ENCODE peak calls at places on chromosomes 3 and 15, in five cellular contexts. M is cardiac muscle cell, Q is fibroblast of lung, Z is ovary, T is pancreas. X is an unnamed sample.

GRCh38 chr15:78988361-78988911 is 43.6 kb upstream of the CTSH start:
- DNase-seq in M (peak; percentile 99), Q (peak; percentile 99), Z (peak; percentile 74), T (peak; percentile 51), X (peak; percentile 95)

GRCh38 chr15:90851945-90852344 is 16.4 kb upstream of the FURIN start:
- DNase-seq in M (no peak), Q (no peak), Z (no peak), T (no peak), X (no peak)

GRCh38 chr3:12822725-12823373 is 18.5 kb downstream of the RPL32 start:
- DNase-seq in M (peak; percentile 48), Q (no peak), Z (no peak), T (no peak), X (no peak)

GRCh38 chr3:5258526-5258925 is 71.0 kb downstream of the EDEM1 start:
- DNase-seq in M (no peak), Q (peak; percentile 49), Z (no peak), T (no peak), X (no peak)

GRCh38 chr15:69380726-69381105 is 33.4 kb upstream of the KIF23 start:
- DNase-seq in M (no peak), Q (no peak), Z (no peak), T (no peak), X (no peak)

GRCh38 chr3:134471521-134472193 is 14.1 kb downstream of the ANAPC13 start:
- DNase-seq in M (peak; percentile 60), Q (peak; percentile 74), Z (no peak), T (no peak), X (no peak)

GRCh38 chr3:55629432-55629831 is 142.3 kb upstream of the WNT5A start:
- DNase-seq in M (peak; percentile 48), Q (peak; percentile 55), Z (peak; percentile 69), T (no peak), X (no peak)

GRCh38 chr3:64673159-64673715 is 14.6 kb downstream of the ADAMTS9 start:
- DNase-seq in M (no peak), Q (no peak), Z (no peak), T (no peak), X (no peak)

GRCh38 chr15:56491110-56491722 is 26.3 kb upstream of the MNS1 start:
- DNase-seq in M (peak; percentile 89), Q (peak; percentile 71), Z (peak; percentile 72), T (peak; percentile 66), X (peak; percentile 43)

GRCh38 chr3:48232734-48233133 is 8.2 kb upstream of the ZNF589 start:
- DNase-seq in M (peak; percentile 72), Q (peak; percentile 79), Z (peak; percentile 74), T (peak; percentile 79), X (peak; percentile 83)

GRCh38 chr3:71453822-71454512 is 129.6 kb downstream of the FOXP1 start:
- DNase-seq in M (no peak), Q (no peak), Z (no peak), T (no peak), X (no peak)

GRCh38 chr3:116339441-116340028 is 105.8 kb downstream of the LSAMP start:
- DNase-seq in M (peak; percentile 81), Q (peak; percentile 83), Z (no peak), T (no peak), X (no peak)

GRCh38 chr15:44199393-44199792 is 4.3 kb upstream of the FRMD5 start:
- DNase-seq in M (no peak), Q (no peak), Z (no peak), T (no peak), X (no peak)

GRCh38 chr3:181402347-181402746 is 309.4 kb upstream of the SOX2 start:
- DNase-seq in M (no peak), Q (no peak), Z (no peak), T (no peak), X (no peak)

GRCh38 chr15:90325677-90326200 is 26.3 kb upstream of the ZNF774 start:
- DNase-seq in M (no peak), Q (no peak), Z (no peak), T (no peak), X (no peak)

DNA sequence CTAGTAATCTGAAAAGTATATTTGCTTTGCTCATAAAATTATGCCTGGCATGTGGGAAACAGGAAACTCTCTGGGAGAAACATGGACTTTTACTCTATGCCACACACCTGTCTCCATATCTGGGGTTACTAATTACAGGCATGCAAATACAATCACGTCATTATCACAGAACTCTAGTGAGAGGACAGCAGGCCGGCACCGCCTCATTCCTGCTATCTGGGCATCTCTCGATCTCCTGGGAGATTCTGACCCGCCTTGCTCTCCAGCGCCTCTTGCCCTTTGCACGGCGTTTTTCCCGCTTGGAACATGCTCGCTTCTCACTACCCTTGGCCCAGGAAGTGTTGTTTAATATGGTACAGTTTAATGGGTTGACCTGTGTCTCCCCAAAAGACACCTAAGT is 45.4 kb upstream of the PARL start:
- DNase-seq in M (no peak), Q (no peak), Z (no peak), T (no peak), X (no peak)
- H3K27ac ChIP-seq in M (no peak overlapping the region), Q (no peak overlapping the region), Z (no peak overlapping the region), T (no peak overlapping the region), X (no peak overlapping the region)

GRCh38 chr3:58021072-58021959 is 13.1 kb downstream of the FLNB start:
- DNase-seq in M (no peak), Q (no peak), Z (no peak), T (no peak), X (no peak)
- H3K4me1 ChIP-seq in M (peaks cover 15% of the 10 kb centered on the region), Q (peaks cover 3% of the 10 kb centered on the region), Z (peaks cover 26% of the 10 kb centered on the region), T (peaks cover 52% of the 10 kb centered on the region), X (peaks cover 12% of the 10 kb centered on the region)

GRCh38 chr3:168053115-168053514 is 42.6 kb downstream of the GOLIM4 start:
- DNase-seq in M (no peak), Q (no peak), Z (no peak), T (no peak), X (no peak)
- TF ChIP-seq CTCF in M (peak; percentile 29), Q (peak; percentile 27), Z (no peak), T (no peak), X (no peak)

GRCh38 chr3:82475306-82475705 is 713.9 kb upstream of the GBE1 start:
- DNase-seq in M (no peak), Q (peak; percentile 3), Z (no peak), T (no peak), X (no peak)
- H3K27ac ChIP-seq in M (no peak overlapping the region), Q (no peak overlapping the region), Z (no peak overlapping the region), T (no peak overlapping the region), X (no peak overlapping the region)

GRCh38 chr3:188292827-188293226 is 138.9 kb downstream of the LPP start:
- DNase-seq in M (no peak), Q (no peak), Z (no peak), T (no peak), X (no peak)
- H3K4me1 ChIP-seq in M (peaks cover 19% of the 10 kb centered on the region), Q (peaks cover 21% of the 10 kb centered on the region), Z (peaks cover 21% of the 10 kb centered on the region), T (peaks cover 43% of the 10 kb centered on the region), X (peaks cover 31% of the 10 kb centered on the region)